ENCODE peak calls at places on chromosomes 5 and 9, in six cellular contexts. J, X, Y, U, L and V are unnamed samples.

GRCh38 chr5:122713026-122713425 is 61.9 kb upstream of the SNX2 start:
- DNase-seq in U (no peak), X (no peak), L (no peak), J (no peak), Y (no peak), V (no peak)

GRCh38 chr5:77087484-77088291 is 603 bp upstream of the ZBED3 start:
- DNase-seq in J (no peak), L (no peak), X (no peak), Y (peak), U (peak), V (no peak)

GRCh38 chr5:10018670-10019069 is 231.0 kb downstream of the ATPSCKMT start:
- DNase-seq in L (no peak), J (peak), Y (no peak), X (no peak), U (no peak), V (no peak)

GRCh38 chr9:21252727-21253547 is 13.1 kb upstream of the IFNA14 start:
- DNase-seq in X (peak), Y (peak), J (peak), U (peak), L (no peak), V (no peak)

GRCh38 chr5:65809817-65810531 is 88.0 kb downstream of the NLN start:
- DNase-seq in U (peak), X (no peak), Y (no peak), J (peak), L (peak), V (no peak)

GRCh38 chr5:138945421-138946240 is 70.5 kb upstream of the LRRTM2 start:
- DNase-seq in X (no peak), J (no peak), U (peak), Y (peak), L (peak), V (peak)

GRCh38 chr9:8750639-8751041 is 951.1 kb upstream of the DMAC1 start:
- DNase-seq in L (no peak), X (no peak), Y (no peak), U (peak), J (no peak), V (no peak)

GRCh38 chr9:34575775-34576592 is 13.5 kb downstream of the CNTFR start:
- DNase-seq in L (no peak), U (peak), Y (no peak), J (no peak), X (no peak), V (no peak)

GRCh38 chr9:21576331-21577189 is 94.4 kb upstream of the IFNE start:
- DNase-seq in X (no peak), L (no peak), Y (no peak), J (peak), U (no peak), V (no peak)

GRCh38 chr9:77848897-77849296 is 182.7 kb downstream of the GNAQ start:
- DNase-seq in L (no peak), Y (no peak), U (no peak), X (no peak), J (peak), V (no peak)

GRCh38 chr9:98326402-98327248 is 71.2 kb upstream of the TBC1D2 start:
- DNase-seq in J (no peak), X (no peak), L (no peak), U (no peak), Y (no peak), V (no peak)

GRCh38 chr5:147534172-147534951 is 24.5 kb upstream of the DPYSL3 start:
- DNase-seq in L (no peak), U (no peak), X (no peak), Y (no peak), J (no peak), V (no peak)

GRCh38 chr9:2992427-2992826 is 148.5 kb upstream of the PUM3 start:
- DNase-seq in L (no peak), U (no peak), J (no peak), Y (no peak), X (no peak), V (no peak)

GRCh38 chr5:123294544-123294943 is 128.7 kb downstream of the CEP120 start:
- DNase-seq in J (no peak), L (no peak), Y (no peak), U (no peak), X (no peak), V (no peak)

GRCh38 chr9:112547712-112548440 is 61.2 kb downstream of the KIAA1958 start:
- DNase-seq in U (no peak), X (no peak), Y (peak), L (no peak), J (no peak), V (no peak)

GRCh38 chr5:67156976-67157583 is 39.5 kb downstream of the CD180 start:
- DNase-seq in J (peak), X (peak), Y (peak), L (peak), U (peak), V (no peak)

GRCh38 chr5:92505145-92505544 is 1075.9 kb downstream of the NR2F1-AS1 start:
- DNase-seq in U (no peak), J (no peak), X (no peak), L (no peak), Y (no peak), V (no peak)

GRCh38 chr9:78871452-78872331 is 574.8 kb downstream of the PSAT1 start:
- DNase-seq in Y (no peak), L (no peak), J (peak), U (no peak), X (peak), V (no peak)

GRCh38 chr5:11000517-11001353 is 239.7 kb upstream of the DAP start:
- DNase-seq in Y (no peak), U (no peak), X (no peak), L (no peak), J (no peak), V (no peak)

GRCh38 chr5:139709587-139710369 is 61.6 kb downstream of the CXXC5 start:
- DNase-seq in J (peak), Y (peak), L (no peak), U (peak), X (no peak), V (peak)

GRCh38 chr9:133877327-133877726 is 114.8 kb downstream of the VAV2 start:
- DNase-seq in X (no peak), Y (no peak), J (no peak), U (no peak), L (no peak), V (no peak)

GRCh38 chr9:96232539-96233241 is 69.3 kb downstream of the HSD17B3 start:
- DNase-seq in L (peak), X (peak), U (peak), Y (peak), J (peak), V (peak)

GRCh38 chr9:3906437-3907213 is 380.8 kb upstream of the RFX3 start:
- DNase-seq in X (no peak), U (peak), J (peak), Y (no peak), L (no peak), V (no peak)

GRCh38 chr9:82923410-82924242 is 139.3 kb downstream of the RASEF start:
- DNase-seq in Y (no peak), X (peak), U (no peak), L (peak), J (peak), V (no peak)

GRCh38 chr9:126503333-126504085 is 110.2 kb upstream of the LMX1B start:
- DNase-seq in Y (no peak), J (peak), U (no peak), L (no peak), X (no peak), V (no peak)

GRCh38 chr5:140628711-140629110 is 4.3 kb downstream of the CD14 start:
- DNase-seq in L (no peak), Y (no peak), U (no peak), X (no peak), J (peak), V (no peak)

GRCh38 chr5:79074641-79075040 is 5.1 kb downstream of the BHMT2 start:
- DNase-seq in U (no peak), L (no peak), J (peak), X (no peak), Y (no peak), V (no peak)

GRCh38 chr9:70411141-70411929 is 3.1 kb downstream of the KLF9 start:
- DNase-seq in X (peak), J (peak), Y (no peak), U (peak), L (peak), V (no peak)

GRCh38 chr9:137095664-137096517 is 9.1 kb downstream of the MAN1B1 start:
- DNase-seq in L (peak), U (no peak), J (no peak), Y (no peak), X (peak), V (no peak)

GRCh38 chr9:14455243-14455642 is 141.3 kb upstream of the NFIB start:
- DNase-seq in Y (no peak), L (no peak), X (no peak), U (no peak), J (no peak), V (no peak)